ENCODE peak calls at places on chromosomes 4 and X, in ten cellular contexts. One of them, this sample, is unnamed.

GRCh38 chr4:184403384-184403781 is 71.0 kb downstream of the IRF2 start:
- DNase-seq in uterus: no peak
- DNase-seq in Peyer's patch: no peak
- DNase-seq in fibroblast of pulmonary artery: no peak
- DNase-seq in OCI-LY7: no peak
- DNase-seq in dorsolateral prefrontal cortex: no peak
- DNase-seq in kidney epithelial cell: no peak
- DNase-seq in psoas muscle: no peak
- DNase-seq in GM23338: no peak
- DNase-seq in IMR-90: peak
- DNase-seq in this sample: no peak

GRCh38 chr4:100340534-100341364 is 150.5 kb upstream of the DDIT4L start:
- DNase-seq in OCI-LY7: no peak
- DNase-seq in dorsolateral prefrontal cortex: no peak
- DNase-seq in Peyer's patch: no peak
- DNase-seq in fibroblast of pulmonary artery: peak
- DNase-seq in kidney epithelial cell: no peak
- DNase-seq in uterus: no peak
- DNase-seq in psoas muscle: no peak
- DNase-seq in IMR-90: peak
- DNase-seq in GM23338: no peak
- DNase-seq in this sample: no peak

GRCh38 chr4:146382194-146382593 is 139.5 kb downstream of the SLC10A7 start:
- DNase-seq in dorsolateral prefrontal cortex: no peak
- DNase-seq in IMR-90: no peak
- DNase-seq in kidney epithelial cell: no peak
- DNase-seq in Peyer's patch: no peak
- DNase-seq in GM23338: no peak
- DNase-seq in psoas muscle: no peak
- DNase-seq in fibroblast of pulmonary artery: no peak
- DNase-seq in OCI-LY7: no peak
- DNase-seq in uterus: no peak
- DNase-seq in this sample: no peak

GRCh38 chr4:8841678-8842268 is 29.9 kb downstream of the HMX1 start:
- DNase-seq in OCI-LY7: no peak
- DNase-seq in GM23338: no peak
- DNase-seq in kidney epithelial cell: no peak
- DNase-seq in fibroblast of pulmonary artery: no peak
- DNase-seq in Peyer's patch: peak
- DNase-seq in IMR-90: no peak
- DNase-seq in dorsolateral prefrontal cortex: no peak
- DNase-seq in uterus: no peak
- DNase-seq in psoas muscle: no peak
- DNase-seq in this sample: no peak

GRCh38 chr4:49032440-49033161 is 46.5 kb downstream of the CWH43 start:
- DNase-seq in fibroblast of pulmonary artery: peak
- DNase-seq in OCI-LY7: peak
- DNase-seq in kidney epithelial cell: no peak
- DNase-seq in IMR-90: peak
- DNase-seq in dorsolateral prefrontal cortex: peak
- DNase-seq in Peyer's patch: no peak
- DNase-seq in psoas muscle: no peak
- DNase-seq in uterus: no peak
- DNase-seq in GM23338: peak
- DNase-seq in this sample: no peak

GRCh38 chr4:132332932-132333722 is 816.0 kb upstream of the PCDH10 start:
- DNase-seq in Peyer's patch: no peak
- DNase-seq in kidney epithelial cell: no peak
- DNase-seq in fibroblast of pulmonary artery: peak
- DNase-seq in dorsolateral prefrontal cortex: no peak
- DNase-seq in psoas muscle: no peak
- DNase-seq in GM23338: peak
- DNase-seq in uterus: no peak
- DNase-seq in OCI-LY7: peak
- DNase-seq in IMR-90: no peak
- DNase-seq in this sample: no peak

GRCh38 chrX:1464282-1465131 is 11.8 kb upstream of the ASMTL start:
- DNase-seq in Peyer's patch: peak
- DNase-seq in GM23338: no peak
- DNase-seq in dorsolateral prefrontal cortex: no peak
- DNase-seq in OCI-LY7: no peak
- DNase-seq in kidney epithelial cell: no peak
- DNase-seq in uterus: no peak
- DNase-seq in psoas muscle: no peak
- DNase-seq in IMR-90: no peak
- DNase-seq in fibroblast of pulmonary artery: no peak
- DNase-seq in this sample: no peak

GRCh38 chr4:4869731-4870483 is 10.4 kb downstream of the MSX1 start:
- DNase-seq in OCI-LY7: no peak
- DNase-seq in kidney epithelial cell: no peak
- DNase-seq in IMR-90: no peak
- DNase-seq in uterus: no peak
- DNase-seq in fibroblast of pulmonary artery: no peak
- DNase-seq in dorsolateral prefrontal cortex: no peak
- DNase-seq in GM23338: peak
- DNase-seq in Peyer's patch: no peak
- DNase-seq in psoas muscle: no peak
- DNase-seq in this sample: no peak

GRCh38 chr4:181896609-181897008 is 346.6 kb upstream of the TENM3 start:
- DNase-seq in fibroblast of pulmonary artery: peak
- DNase-seq in kidney epithelial cell: no peak
- DNase-seq in Peyer's patch: no peak
- DNase-seq in OCI-LY7: no peak
- DNase-seq in IMR-90: no peak
- DNase-seq in GM23338: no peak
- DNase-seq in psoas muscle: no peak
- DNase-seq in dorsolateral prefrontal cortex: no peak
- DNase-seq in uterus: no peak
- DNase-seq in this sample: no peak

GRCh38 chrX:40108959-40109287 is 11.2 kb upstream of the BCOR start:
- DNase-seq in IMR-90: peak
- DNase-seq in GM23338: peak
- DNase-seq in dorsolateral prefrontal cortex: peak
- DNase-seq in kidney epithelial cell: no peak
- DNase-seq in psoas muscle: peak
- DNase-seq in uterus: peak
- DNase-seq in OCI-LY7: peak
- DNase-seq in Peyer's patch: peak
- DNase-seq in fibroblast of pulmonary artery: peak
- DNase-seq in this sample: peak

GRCh38 chr4:28148221-28148620 is 1287.6 kb downstream of the STIM2 start:
- DNase-seq in OCI-LY7: no peak
- DNase-seq in fibroblast of pulmonary artery: no peak
- DNase-seq in GM23338: no peak
- DNase-seq in dorsolateral prefrontal cortex: no peak
- DNase-seq in Peyer's patch: no peak
- DNase-seq in IMR-90: no peak
- DNase-seq in kidney epithelial cell: no peak
- DNase-seq in uterus: no peak
- DNase-seq in psoas muscle: no peak
- DNase-seq in this sample: no peak

GRCh38 chr4:5465529-5465928 is 242.8 kb downstream of the EVC2 start:
- DNase-seq in kidney epithelial cell: no peak
- DNase-seq in OCI-LY7: no peak
- DNase-seq in GM23338: no peak
- DNase-seq in fibroblast of pulmonary artery: no peak
- DNase-seq in psoas muscle: no peak
- DNase-seq in IMR-90: no peak
- DNase-seq in Peyer's patch: no peak
- DNase-seq in dorsolateral prefrontal cortex: no peak
- DNase-seq in uterus: no peak
- DNase-seq in this sample: no peak

GRCh38 chr4:187070158-187070557 is 346.5 kb upstream of the FAT1 start:
- DNase-seq in uterus: no peak
- DNase-seq in Peyer's patch: no peak
- DNase-seq in GM23338: no peak
- DNase-seq in OCI-LY7: no peak
- DNase-seq in psoas muscle: no peak
- DNase-seq in dorsolateral prefrontal cortex: no peak
- DNase-seq in kidney epithelial cell: no peak
- DNase-seq in fibroblast of pulmonary artery: no peak
- DNase-seq in IMR-90: no peak
- DNase-seq in this sample: no peak

GRCh38 chr4:16591867-16592266 is 306.6 kb downstream of the LDB2 start:
- DNase-seq in OCI-LY7: no peak
- DNase-seq in psoas muscle: no peak
- DNase-seq in fibroblast of pulmonary artery: peak
- DNase-seq in uterus: peak
- DNase-seq in IMR-90: no peak
- DNase-seq in dorsolateral prefrontal cortex: peak
- DNase-seq in GM23338: no peak
- DNase-seq in Peyer's patch: no peak
- DNase-seq in kidney epithelial cell: no peak
- DNase-seq in this sample: no peak

GRCh38 chr4:86091201-86091600 is 268.7 kb downstream of the MAPK10 start:
- DNase-seq in Peyer's patch: no peak
- DNase-seq in dorsolateral prefrontal cortex: no peak
- DNase-seq in GM23338: no peak
- DNase-seq in kidney epithelial cell: no peak
- DNase-seq in psoas muscle: no peak
- DNase-seq in uterus: no peak
- DNase-seq in fibroblast of pulmonary artery: no peak
- DNase-seq in IMR-90: peak
- DNase-seq in OCI-LY7: no peak
- DNase-seq in this sample: no peak

GRCh38 chrX:84186603-84187358 is 1.2 kb downstream of the RPS6KA6 start:
- DNase-seq in psoas muscle: no peak
- DNase-seq in fibroblast of pulmonary artery: no peak
- DNase-seq in dorsolateral prefrontal cortex: no peak
- DNase-seq in uterus: no peak
- DNase-seq in IMR-90: peak
- DNase-seq in OCI-LY7: no peak
- DNase-seq in kidney epithelial cell: no peak
- DNase-seq in Peyer's patch: no peak
- DNase-seq in GM23338: peak
- DNase-seq in this sample: peak

GRCh38 chrX:84188320-84188834 is 378 bp upstream of the RPS6KA6 start:
- DNase-seq in uterus: peak
- DNase-seq in OCI-LY7: no peak
- DNase-seq in dorsolateral prefrontal cortex: peak
- DNase-seq in IMR-90: peak
- DNase-seq in kidney epithelial cell: peak
- DNase-seq in fibroblast of pulmonary artery: peak
- DNase-seq in GM23338: peak
- DNase-seq in psoas muscle: peak
- DNase-seq in Peyer's patch: peak
- DNase-seq in this sample: peak

GRCh38 chrX:84187501-84188319 is at the start of gene RPS6KA6:
- DNase-seq in psoas muscle: peak
- DNase-seq in IMR-90: peak
- DNase-seq in dorsolateral prefrontal cortex: peak
- DNase-seq in kidney epithelial cell: no peak
- DNase-seq in OCI-LY7: no peak
- DNase-seq in uterus: peak
- DNase-seq in Peyer's patch: peak
- DNase-seq in fibroblast of pulmonary artery: peak
- DNase-seq in GM23338: peak
- DNase-seq in this sample: peak

GRCh38 chrX:84189125-84189524 is 1.1 kb upstream of the RPS6KA6 start:
- DNase-seq in Peyer's patch: no peak
- DNase-seq in psoas muscle: no peak
- DNase-seq in dorsolateral prefrontal cortex: no peak
- DNase-seq in OCI-LY7: no peak
- DNase-seq in IMR-90: no peak
- DNase-seq in GM23338: peak
- DNase-seq in uterus: no peak
- DNase-seq in kidney epithelial cell: no peak
- DNase-seq in fibroblast of pulmonary artery: no peak
- DNase-seq in this sample: no peak

GRCh38 chrX:84192006-84192405 is 4.0 kb upstream of the RPS6KA6 start:
- DNase-seq in GM23338: no peak
- DNase-seq in Peyer's patch: no peak
- DNase-seq in kidney epithelial cell: no peak
- DNase-seq in fibroblast of pulmonary artery: no peak
- DNase-seq in IMR-90: no peak
- DNase-seq in dorsolateral prefrontal cortex: no peak
- DNase-seq in psoas muscle: no peak
- DNase-seq in OCI-LY7: no peak
- DNase-seq in uterus: no peak
- DNase-seq in this sample: no peak
- TF ChIP-seq CTCF in GM23338: no peak
- TF ChIP-seq CTCF in Peyer's patch: no peak
- TF ChIP-seq CTCF in kidney epithelial cell: no peak
- TF ChIP-seq CTCF in fibroblast of pulmonary artery: no peak
- TF ChIP-seq CTCF in IMR-90: no peak
- TF ChIP-seq CTCF in dorsolateral prefrontal cortex: no peak
- TF ChIP-seq CTCF in psoas muscle: no peak
- TF ChIP-seq CTCF in OCI-LY7: no peak
- TF ChIP-seq CTCF in uterus: no peak
- TF ChIP-seq CTCF in this sample: no peak

GRCh38 chrX:7228226-7228625 is 80.3 kb upstream of the PUDP start:
- DNase-seq in fibroblast of pulmonary artery: no peak
- DNase-seq in dorsolateral prefrontal cortex: no peak
- DNase-seq in kidney epithelial cell: no peak
- DNase-seq in psoas muscle: no peak
- DNase-seq in GM23338: no peak
- DNase-seq in Peyer's patch: no peak
- DNase-seq in IMR-90: no peak
- DNase-seq in OCI-LY7: no peak
- DNase-seq in uterus: no peak
- DNase-seq in this sample: no peak

GRCh38 chrX:7235071-7235470 is 87.1 kb upstream of the PUDP start:
- DNase-seq in GM23338: no peak
- DNase-seq in IMR-90: no peak
- DNase-seq in OCI-LY7: no peak
- DNase-seq in kidney epithelial cell: no peak
- DNase-seq in dorsolateral prefrontal cortex: no peak
- DNase-seq in Peyer's patch: no peak
- DNase-seq in uterus: no peak
- DNase-seq in psoas muscle: no peak
- DNase-seq in fibroblast of pulmonary artery: no peak
- DNase-seq in this sample: no peak

GRCh38 chrX:7233632-7234406 is 85.9 kb upstream of the PUDP start:
- DNase-seq in kidney epithelial cell: no peak
- DNase-seq in uterus: no peak
- DNase-seq in psoas muscle: no peak
- DNase-seq in OCI-LY7: no peak
- DNase-seq in IMR-90: no peak
- DNase-seq in GM23338: peak
- DNase-seq in fibroblast of pulmonary artery: peak
- DNase-seq in Peyer's patch: no peak
- DNase-seq in dorsolateral prefrontal cortex: no peak
- DNase-seq in this sample: no peak
- TF ChIP-seq CTCF in kidney epithelial cell: no peak
- TF ChIP-seq CTCF in uterus: no peak
- TF ChIP-seq CTCF in psoas muscle: no peak
- TF ChIP-seq CTCF in OCI-LY7: peak
- TF ChIP-seq CTCF in IMR-90: peak
- TF ChIP-seq CTCF in GM23338: no peak
- TF ChIP-seq CTCF in fibroblast of pulmonary artery: no peak
- TF ChIP-seq CTCF in Peyer's patch: no peak
- TF ChIP-seq CTCF in dorsolateral prefrontal cortex: no peak
- TF ChIP-seq CTCF in this sample: no peak

GRCh38 chrX:11724122-11725017 is 33.7 kb upstream of the MSL3 start:
- DNase-seq in Peyer's patch: no peak
- DNase-seq in uterus: peak
- DNase-seq in GM23338: peak
- DNase-seq in psoas muscle: no peak
- DNase-seq in IMR-90: peak
- DNase-seq in fibroblast of pulmonary artery: peak
- DNase-seq in dorsolateral prefrontal cortex: no peak
- DNase-seq in kidney epithelial cell: no peak
- DNase-seq in OCI-LY7: peak
- DNase-seq in this sample: peak
- TF ChIP-seq CTCF in Peyer's patch: peak
- TF ChIP-seq CTCF in uterus: peak
- TF ChIP-seq CTCF in GM23338: peak
- TF ChIP-seq CTCF in psoas muscle: peak
- TF ChIP-seq CTCF in IMR-90: peak
- TF ChIP-seq CTCF in fibroblast of pulmonary artery: peak
- TF ChIP-seq CTCF in dorsolateral prefrontal cortex: peak
- TF ChIP-seq CTCF in kidney epithelial cell: peak
- TF ChIP-seq CTCF in OCI-LY7: peak
- TF ChIP-seq CTCF in this sample: peak

GRCh38 chr4:127400736-127401346 is 231.9 kb upstream of the INTU start:
- DNase-seq in fibroblast of pulmonary artery: peak
- DNase-seq in Peyer's patch: no peak
- DNase-seq in OCI-LY7: peak
- DNase-seq in psoas muscle: peak
- DNase-seq in kidney epithelial cell: peak
- DNase-seq in uterus: peak
- DNase-seq in dorsolateral prefrontal cortex: no peak
- DNase-seq in IMR-90: peak
- DNase-seq in GM23338: peak
- DNase-seq in this sample: peak
- TF ChIP-seq CTCF in fibroblast of pulmonary artery: peak
- TF ChIP-seq CTCF in Peyer's patch: no peak
- TF ChIP-seq CTCF in OCI-LY7: peak
- TF ChIP-seq CTCF in psoas muscle: peak
- TF ChIP-seq CTCF in kidney epithelial cell: peak
- TF ChIP-seq CTCF in uterus: peak
- TF ChIP-seq CTCF in dorsolateral prefrontal cortex: peak
- TF ChIP-seq CTCF in IMR-90: peak
- TF ChIP-seq CTCF in GM23338: peak
- TF ChIP-seq CTCF in this sample: peak